ENCODE peak calls at places on chromosomes 1 and 21, in seven cellular contexts. One of them, this sample, is unnamed.
A peak's percentile ranks its signal among the peaks of the same experiment; 100 is the strongest.

GRCh38 chr1:45172764-45173163 is 33.6 kb downstream of the ZSWIM5 start:
- DNase-seq in AG20443: no peak
- DNase-seq in HEK293T: no peak
- DNase-seq in GM04504: no peak
- DNase-seq in occipital lobe: no peak
- DNase-seq in effector memory CD8-positive, alpha-beta T cell: no peak
- DNase-seq in fibroblast of lung: no peak
- DNase-seq in this sample: no peak

GRCh38 chr1:2093055-2093454 is 42.8 kb downstream of the PRKCZ start:
- DNase-seq in GM04504: no peak
- DNase-seq in occipital lobe: no peak
- DNase-seq in AG20443: no peak
- DNase-seq in HEK293T: no peak
- DNase-seq in effector memory CD8-positive, alpha-beta T cell: no peak
- DNase-seq in fibroblast of lung: no peak
- DNase-seq in this sample: no peak

GRCh38 chr21:41957991-41958766 is 4.4 kb upstream of the C2CD2 start:
- DNase-seq in fibroblast of lung: peak; percentile 93
- DNase-seq in effector memory CD8-positive, alpha-beta T cell: no peak
- DNase-seq in GM04504: peak; percentile 72
- DNase-seq in AG20443: peak; percentile 79
- DNase-seq in occipital lobe: peak; percentile 45
- DNase-seq in HEK293T: no peak
- DNase-seq in this sample: no peak

GRCh38 chr1:234154320-234155251 is 218.7 kb upstream of the COA6 start:
- DNase-seq in effector memory CD8-positive, alpha-beta T cell: peak; percentile 13
- DNase-seq in fibroblast of lung: peak; percentile 73
- DNase-seq in HEK293T: peak; percentile 73
- DNase-seq in AG20443: peak; percentile 68
- DNase-seq in occipital lobe: no peak
- DNase-seq in GM04504: peak; percentile 30
- DNase-seq in this sample: peak; percentile 17

GRCh38 chr21:41536076-41536826 is 28.3 kb upstream of the TMPRSS2 start:
- DNase-seq in effector memory CD8-positive, alpha-beta T cell: no peak
- DNase-seq in GM04504: no peak
- DNase-seq in HEK293T: no peak
- DNase-seq in occipital lobe: no peak
- DNase-seq in fibroblast of lung: no peak
- DNase-seq in AG20443: no peak
- DNase-seq in this sample: no peak

GRCh38 chr1:19484338-19484792 is 974 bp downstream of the CAPZB start:
- DNase-seq in AG20443: peak; percentile 34
- DNase-seq in occipital lobe: no peak
- DNase-seq in effector memory CD8-positive, alpha-beta T cell: peak; percentile 29
- DNase-seq in GM04504: no peak
- DNase-seq in fibroblast of lung: no peak
- DNase-seq in HEK293T: no peak
- DNase-seq in this sample: no peak

GRCh38 chr1:119275145-119275929 is 93.2 kb upstream of the HAO2 start:
- DNase-seq in GM04504: peak; percentile 49
- DNase-seq in AG20443: peak; percentile 67
- DNase-seq in fibroblast of lung: peak; percentile 80
- DNase-seq in HEK293T: peak; percentile 71
- DNase-seq in effector memory CD8-positive, alpha-beta T cell: peak; percentile 9
- DNase-seq in occipital lobe: no peak
- DNase-seq in this sample: no peak

GRCh38 chr1:170495006-170495405 is 37.0 kb upstream of the GORAB start:
- DNase-seq in GM04504: no peak
- DNase-seq in HEK293T: no peak
- DNase-seq in fibroblast of lung: no peak
- DNase-seq in occipital lobe: no peak
- DNase-seq in effector memory CD8-positive, alpha-beta T cell: no peak
- DNase-seq in AG20443: no peak
- DNase-seq in this sample: no peak

GRCh38 chr1:53325326-53326087 is 2.4 kb downstream of the LRP8 start:
- DNase-seq in effector memory CD8-positive, alpha-beta T cell: no peak
- DNase-seq in fibroblast of lung: no peak
- DNase-seq in HEK293T: no peak
- DNase-seq in AG20443: no peak
- DNase-seq in GM04504: no peak
- DNase-seq in occipital lobe: no peak
- DNase-seq in this sample: no peak

GRCh38 chr21:29264721-29265120 is 34.0 kb upstream of the BACH1 start:
- DNase-seq in GM04504: no peak
- DNase-seq in HEK293T: no peak
- DNase-seq in effector memory CD8-positive, alpha-beta T cell: no peak
- DNase-seq in AG20443: no peak
- DNase-seq in fibroblast of lung: no peak
- DNase-seq in occipital lobe: no peak
- DNase-seq in this sample: no peak

GRCh38 chr1:232933026-232933425 is 17.4 kb upstream of the NTPCR start:
- DNase-seq in fibroblast of lung: no peak
- DNase-seq in HEK293T: no peak
- DNase-seq in AG20443: no peak
- DNase-seq in effector memory CD8-positive, alpha-beta T cell: no peak
- DNase-seq in occipital lobe: no peak
- DNase-seq in GM04504: no peak
- DNase-seq in this sample: no peak

GRCh38 chr1:43705982-43706597 is 1.2 kb upstream of the ST3GAL3 start:
- DNase-seq in AG20443: no peak
- DNase-seq in GM04504: no peak
- DNase-seq in occipital lobe: no peak
- DNase-seq in effector memory CD8-positive, alpha-beta T cell: no peak
- DNase-seq in fibroblast of lung: no peak
- DNase-seq in HEK293T: no peak
- DNase-seq in this sample: no peak

GRCh38 chr1:208909011-208909410 is 664.8 kb upstream of the PLXNA2 start:
- DNase-seq in occipital lobe: no peak
- DNase-seq in GM04504: peak; percentile 19
- DNase-seq in fibroblast of lung: no peak
- DNase-seq in HEK293T: no peak
- DNase-seq in effector memory CD8-positive, alpha-beta T cell: no peak
- DNase-seq in AG20443: no peak
- DNase-seq in this sample: no peak

GRCh38 chr1:242824435-242824834 is 299.9 kb upstream of the PLD5 start:
- DNase-seq in AG20443: no peak
- DNase-seq in effector memory CD8-positive, alpha-beta T cell: no peak
- DNase-seq in occipital lobe: no peak
- DNase-seq in fibroblast of lung: no peak
- DNase-seq in GM04504: no peak
- DNase-seq in HEK293T: no peak
- DNase-seq in this sample: no peak

GRCh38 chr21:32554832-32555436 is 30.4 kb downstream of the TCP10L start:
- DNase-seq in fibroblast of lung: peak; percentile 74
- DNase-seq in AG20443: no peak
- DNase-seq in HEK293T: no peak
- DNase-seq in occipital lobe: no peak
- DNase-seq in effector memory CD8-positive, alpha-beta T cell: no peak
- DNase-seq in GM04504: no peak
- DNase-seq in this sample: no peak

GRCh38 chr1:196193891-196194559 is 414.2 kb downstream of the KCNT2 start:
- DNase-seq in occipital lobe: no peak
- DNase-seq in GM04504: no peak
- DNase-seq in HEK293T: no peak
- DNase-seq in AG20443: no peak
- DNase-seq in fibroblast of lung: no peak
- DNase-seq in effector memory CD8-positive, alpha-beta T cell: no peak
- DNase-seq in this sample: no peak

GRCh38 chr1:23607944-23608343 is 48.6 kb upstream of the ID3 start:
- DNase-seq in fibroblast of lung: no peak
- DNase-seq in occipital lobe: no peak
- DNase-seq in effector memory CD8-positive, alpha-beta T cell: no peak
- DNase-seq in AG20443: no peak
- DNase-seq in HEK293T: no peak
- DNase-seq in GM04504: no peak
- DNase-seq in this sample: no peak